ENCODE peak calls at places on chromosomes 6 and 20, in five cellular contexts. Z is lung, B is OCI-LY7, F is coronary artery, J is dorsolateral prefrontal cortex. C is an unnamed sample.

GRCh38 chr6:26459023-26459810 is 1.5 kb downstream of the BTN2A1 start:
- DNase-seq in J (no peak), Z (no peak), F (no peak), B (no peak), C (no peak)

GRCh38 chr6:7461416-7461815 is 71.8 kb downstream of the RIOK1 start:
- DNase-seq in B (no peak), F (no peak), Z (no peak), J (no peak), C (no peak)

GRCh38 chr20:51497542-51498467 is 44.7 kb downstream of the NFATC2 start:
- DNase-seq in Z (no peak), B (peak), F (peak), J (no peak), C (no peak)

GRCh38 chr20:50959543-50960126 is 1.0 kb downstream of the MOCS3 start:
- DNase-seq in Z (peak), J (no peak), B (no peak), F (no peak), C (no peak)

GRCh38 chr6:23874985-23875384 is 251.0 kb upstream of the NRSN1 start:
- DNase-seq in J (no peak), Z (no peak), F (no peak), B (no peak), C (no peak)

GRCh38 chr6:100457251-100457990 is 7.3 kb downstream of the SIM1 start:
- DNase-seq in B (no peak), J (no peak), F (no peak), Z (no peak), C (no peak)

GRCh38 chr6:45569210-45569945 is 191.6 kb upstream of the SUPT3H start:
- DNase-seq in F (no peak), Z (peak), B (no peak), J (peak), C (no peak)

GRCh38 chr6:136171207-136171606 is 78.9 kb downstream of the MTFR2 start:
- DNase-seq in Z (no peak), F (no peak), J (no peak), B (no peak), C (no peak)

GRCh38 chr6:163198396-163198795 is 216.1 kb upstream of the QKI start:
- DNase-seq in J (no peak), B (no peak), F (no peak), Z (no peak), C (no peak)

GRCh38 chr20:11726021-11726420 is 191.7 kb upstream of the BTBD3 start:
- DNase-seq in B (no peak), Z (no peak), F (no peak), J (no peak), C (no peak)

GRCh38 chr6:148915889-148916288 is 169.1 kb downstream of the UST start:
- DNase-seq in B (no peak), Z (no peak), J (no peak), F (no peak), C (no peak)

DNA sequence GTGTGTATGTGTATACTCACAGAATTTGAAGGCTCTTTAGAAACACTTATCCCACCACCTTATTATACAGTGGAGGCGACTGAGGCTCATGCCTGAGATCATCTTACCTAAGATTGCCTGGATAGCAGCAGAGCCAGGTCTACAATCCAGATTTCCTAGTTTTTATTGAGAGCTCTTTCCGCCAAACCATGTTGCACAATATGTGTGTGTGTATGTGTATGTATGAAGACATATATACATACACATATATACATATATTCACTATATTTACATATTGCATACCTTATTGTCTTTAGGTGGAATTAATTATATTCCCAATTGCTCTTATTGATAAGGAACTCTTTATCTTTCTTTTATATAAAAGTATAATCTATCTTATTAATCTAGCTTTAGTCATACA is 130.6 kb downstream of the AFG1L start:
- DNase-seq in F (no peak), B (no peak), J (no peak), Z (no peak), C (no peak)
- H3K4me3 ChIP-seq in F (no peak), B (no peak), J (no peak), Z (no peak), C (no peak)

DNA sequence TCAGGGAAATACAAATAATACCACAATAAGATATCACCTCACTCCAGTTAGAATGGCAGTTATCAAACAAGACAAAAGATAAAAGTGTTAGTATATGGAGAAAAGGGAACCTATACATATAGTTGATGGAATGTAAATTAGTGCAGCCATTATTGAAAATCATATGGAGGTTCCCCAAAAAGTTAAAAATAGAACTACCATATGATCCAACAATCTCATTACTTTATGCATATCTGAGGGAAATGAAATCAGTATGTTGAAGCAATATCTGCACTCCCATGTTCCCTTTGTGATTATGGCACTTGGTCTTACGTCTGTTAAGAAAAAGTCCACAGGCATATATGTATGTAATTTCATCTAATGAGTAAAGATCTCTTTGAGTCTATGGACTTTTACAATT is 96.9 kb downstream of the STXBP5 start:
- DNase-seq in F (no peak), B (no peak), Z (no peak), J (no peak), C (no peak)
- H3K4me3 ChIP-seq in F (no peak), B (no peak), Z (no peak), J (no peak), C (no peak)

GRCh38 chr6:42260424-42260888 is 42.8 kb upstream of the MRPS10 start:
- DNase-seq in Z (no peak), B (peak), F (peak), J (no peak), C (peak)
- H3K4me3 ChIP-seq in Z (no peak), B (peak), F (no peak), J (no peak), C (peak)

GRCh38 chr6:33431880-33432541 is 12.1 kb downstream of the SYNGAP1 start:
- DNase-seq in B (peak), J (no peak), Z (no peak), F (no peak), C (no peak)

GRCh38 chr6:33432546-33432945 is 12.7 kb downstream of the SYNGAP1 start:
- DNase-seq in B (no peak), J (no peak), F (no peak), Z (no peak), C (no peak)

GRCh38 chr6:33430334-33430733 is 10.5 kb downstream of the SYNGAP1 start:
- DNase-seq in J (no peak), F (no peak), B (no peak), Z (no peak), C (no peak)

GRCh38 chr6:33429745-33430042 is 9.8 kb downstream of the SYNGAP1 start:
- DNase-seq in Z (no peak), J (no peak), F (no peak), B (no peak), C (no peak)

DNA sequence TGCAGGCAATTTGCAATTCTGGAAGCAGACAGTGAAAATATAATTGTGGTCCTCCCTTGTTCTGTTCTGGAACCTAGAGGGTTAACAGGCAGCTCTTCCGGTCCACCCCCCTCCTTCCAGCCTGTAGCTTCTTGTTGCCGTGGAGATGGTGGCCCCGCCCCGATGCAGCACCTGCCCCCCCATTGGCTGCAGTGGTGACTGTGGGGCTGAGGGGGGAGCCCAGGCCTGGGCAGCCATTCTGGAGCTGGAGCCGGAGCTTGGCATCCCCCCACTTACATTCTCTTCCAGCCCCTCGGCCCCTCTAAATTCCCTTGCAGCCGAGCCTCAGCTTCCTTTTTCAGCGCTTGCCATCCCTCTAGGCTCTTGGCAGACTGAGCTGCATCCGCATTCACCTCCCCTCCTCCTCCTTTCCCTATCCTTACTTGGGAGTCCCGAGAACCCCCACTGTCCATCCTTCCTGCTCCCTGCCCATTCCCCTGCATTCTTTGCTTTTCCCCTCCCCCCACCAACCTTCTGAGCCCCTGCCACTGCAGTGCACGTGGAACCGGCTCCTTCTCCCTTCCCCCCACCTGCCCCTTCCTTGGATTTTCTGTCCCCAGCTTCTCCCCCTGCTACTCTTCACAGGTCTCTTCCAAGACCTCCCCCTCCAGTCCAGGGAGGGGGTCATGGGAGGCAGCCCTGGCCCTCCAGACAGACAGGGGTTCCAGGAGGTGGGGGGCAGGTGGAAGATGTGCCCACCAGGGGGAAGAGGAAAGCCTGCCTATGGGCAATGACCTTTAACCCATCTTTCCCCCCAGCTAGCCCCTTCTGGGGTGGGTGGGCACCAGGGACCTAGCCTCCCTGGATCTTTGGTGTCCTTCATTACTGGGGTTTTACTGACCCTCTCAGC is 11.4 kb downstream of the SYNGAP1 start:
- DNase-seq in Z (peak), B (peak), F (no peak), J (peak), C (peak)
- H3K4me3 ChIP-seq in Z (no peak), B (peak), F (peak), J (peak), C (no peak)

GRCh38 chr6:47254051-47254450 is 55.7 kb downstream of the TNFRSF21 start:
- DNase-seq in B (no peak), Z (no peak), F (no peak), J (no peak), C (no peak)
- H3K4me3 ChIP-seq in B (no peak), Z (no peak), F (no peak), J (no peak), C (no peak)

C was measured in fibroblast of mammary gland.